ENCODE peak calls at places on chromosomes 12 and 14, in eight cellular contexts. S is fibroblast of mammary gland, Z is choroid plexus epithelial cell, P is GM12864, M is psoas muscle, H is lung, R is RWPE2, I is IMR-90. Q is an unnamed sample.
A peak's percentile ranks its signal among the peaks of the same experiment; 100 is the strongest.

GRCh38 chr12:131980263-131980662 is 30.5 kb downstream of the EP400 start:
- DNase-seq in S (peak; percentile 43), Z (peak; percentile 61), P (no peak), M (no peak), H (no peak), R (no peak), I (peak; percentile 28), Q (no peak)

GRCh38 chr12:17020765-17021164 is 414.8 kb upstream of the LMO3 start:
- DNase-seq in S (no peak), Z (no peak), P (no peak), M (no peak), H (no peak), R (no peak), I (no peak), Q (no peak)

GRCh38 chr14:76307786-76308780 is 67.9 kb upstream of the ESRRB start:
- DNase-seq in S (peak; percentile 5), Z (no peak), P (no peak), M (no peak), H (no peak), R (no peak), I (no peak), Q (no peak)

GRCh38 chr14:91284146-91284790 is 39.8 kb upstream of the GPR68 start:
- DNase-seq in S (peak; percentile 69), Z (peak; percentile 68), P (no peak), M (no peak), H (no peak), R (no peak), I (peak; percentile 71), Q (peak; percentile 44)

GRCh38 chr12:12685305-12685704 is 10.7 kb downstream of the GPR19 start:
- DNase-seq in S (no peak), Z (no peak), P (no peak), M (no peak), H (no peak), R (no peak), I (no peak), Q (no peak)

GRCh38 chr14:29603721-29604120 is 323.9 kb downstream of the PRKD1 start:
- DNase-seq in S (no peak), Z (no peak), P (no peak), M (no peak), H (no peak), R (no peak), I (no peak), Q (no peak)

GRCh38 chr12:57954768-57955167 is 13.4 kb downstream of the ATP23 start:
- DNase-seq in S (no peak), Z (no peak), P (no peak), M (no peak), H (no peak), R (no peak), I (no peak), Q (no peak)

GRCh38 chr14:51285102-51285501 is 45.1 kb downstream of the TMX1 start:
- DNase-seq in S (no peak), Z (no peak), P (no peak), M (no peak), H (no peak), R (no peak), I (no peak), Q (no peak)

GRCh38 chr14:105260826-105261438 is 12.6 kb downstream of the BTBD6 start:
- DNase-seq in S (no peak), Z (no peak), P (no peak), M (no peak), H (no peak), R (no peak), I (no peak), Q (no peak)

GRCh38 chr14:67729072-67729561 is 27.4 kb downstream of the RDH12 start:
- DNase-seq in S (no peak), Z (peak; percentile 12), P (no peak), M (no peak), H (peak; percentile 57), R (no peak), I (no peak), Q (no peak)

GRCh38 chr14:61109288-61109687 is 128.2 kb downstream of the SLC38A6 start:
- DNase-seq in S (no peak), Z (no peak), P (no peak), M (no peak), H (no peak), R (no peak), I (no peak), Q (no peak)

GRCh38 chr12:8667280-8667679 is 4.7 kb upstream of the MFAP5 start:
- DNase-seq in S (no peak), Z (no peak), P (no peak), M (no peak), H (no peak), R (no peak), I (no peak), Q (no peak)

GRCh38 chr12:40681148-40681547 is 11.1 kb upstream of the CNTN1 start:
- DNase-seq in S (no peak), Z (no peak), P (no peak), M (no peak), H (no peak), R (no peak), I (no peak), Q (no peak)

GRCh38 chr14:28772613-28773012 is 6.0 kb downstream of the FOXG1 start:
- DNase-seq in S (no peak), Z (no peak), P (no peak), M (no peak), H (no peak), R (no peak), I (no peak), Q (no peak)

GRCh38 chr12:107503851-107504502 is 181.6 kb upstream of the PWP1 start:
- DNase-seq in S (no peak), Z (no peak), P (no peak), M (no peak), H (no peak), R (no peak), I (peak; percentile 17), Q (peak; percentile 75)

GRCh38 chr14:54133896-54134295 is 177.3 kb upstream of the BMP4 start:
- DNase-seq in S (peak; percentile 50), Z (peak; percentile 66), P (no peak), M (no peak), H (peak; percentile 29), R (no peak), I (peak; percentile 59), Q (no peak)

GRCh38 chr12:109967383-109968031 is 28.7 kb downstream of the GIT2 start:
- DNase-seq in S (no peak), Z (peak; percentile 49), P (no peak), M (no peak), H (no peak), R (no peak), I (no peak), Q (no peak)

GRCh38 chr12:116529048-116529447 is 30.1 kb upstream of the MAP1LC3B2 start:
- DNase-seq in S (peak; percentile 82), Z (no peak), P (no peak), M (no peak), H (no peak), R (no peak), I (peak; percentile 59), Q (no peak)

GRCh38 chr14:51236314-51236713 is 3.7 kb upstream of the TMX1 start:
- DNase-seq in S (peak; percentile 71), Z (peak; percentile 54), P (no peak), M (no peak), H (no peak), R (no peak), I (peak; percentile 47), Q (no peak)

DNA sequence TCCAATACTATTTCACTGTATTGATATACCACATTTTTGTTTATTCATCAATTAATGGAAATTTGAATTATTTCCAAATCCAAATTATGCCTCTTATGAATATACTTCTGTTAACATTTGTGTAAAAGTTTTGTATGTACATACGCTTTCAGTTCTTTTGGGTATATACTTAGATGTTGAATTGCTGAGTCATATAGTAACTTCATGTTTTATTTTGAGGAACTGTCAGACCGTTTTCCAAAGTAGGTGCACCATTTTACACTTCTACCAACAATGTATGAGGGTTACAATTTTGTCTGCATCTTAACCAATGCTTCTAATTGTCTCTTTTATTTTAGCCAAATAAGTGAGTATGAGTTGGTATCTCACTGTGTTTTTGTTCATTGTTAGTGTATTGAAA is 10.2 kb upstream of the CCER1 start:
- DNase-seq in S (no peak), Z (no peak), P (no peak), M (no peak), H (no peak), R (no peak), I (no peak), Q (no peak)
- H3K4me3 ChIP-seq in S (no peak overlapping the region), Z (no peak overlapping the region), P (no peak overlapping the region), M (no peak overlapping the region), H (no peak overlapping the region), R (no peak overlapping the region), I (no peak overlapping the region), Q (no peak overlapping the region)

DNA sequence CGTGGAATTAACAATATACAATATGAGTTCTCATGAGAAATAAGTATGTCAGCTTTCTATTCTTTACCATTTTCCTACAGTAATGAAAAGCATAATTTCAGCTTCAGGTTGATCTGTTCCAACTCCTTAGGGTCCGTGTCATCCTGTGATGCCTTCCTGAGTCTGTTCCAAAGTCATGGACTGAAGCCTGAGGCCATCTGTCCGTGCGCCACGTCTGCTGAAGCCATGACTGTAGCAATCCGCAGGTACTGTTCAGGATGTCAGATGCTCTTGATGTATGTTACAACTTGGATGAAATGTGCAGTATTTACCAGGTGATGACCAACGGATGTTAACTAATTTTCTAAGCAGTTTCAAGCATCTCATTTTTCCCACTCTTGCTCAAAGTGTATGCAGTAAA is 67.0 kb upstream of the ATF1 start:
- DNase-seq in S (no peak), Z (no peak), P (no peak), M (no peak), H (no peak), R (no peak), I (no peak), Q (no peak)
- TF ChIP-seq CTCF in S (no peak), Z (no peak), P (no peak), M (no peak), H (no peak), R (no peak), I (no peak), Q (no peak)

GRCh38 chr14:101527987-101528386 is 33.3 kb upstream of the DIO3 start:
- DNase-seq in S (no peak), Z (no peak), P (no peak), M (no peak), H (no peak), R (no peak), I (no peak), Q (no peak)

GRCh38 chr14:101529079-101529478 is 32.2 kb upstream of the DIO3 start:
- DNase-seq in S (no peak), Z (no peak), P (no peak), M (no peak), H (no peak), R (no peak), I (no peak), Q (no peak)

GRCh38 chr14:101521306-101521935 is 39.9 kb upstream of the DIO3 start:
- DNase-seq in S (no peak), Z (no peak), P (no peak), M (peak; percentile 45), H (no peak), R (no peak), I (no peak), Q (no peak)

GRCh38 chr14:101521978-101522377 is 39.3 kb upstream of the DIO3 start:
- DNase-seq in S (no peak), Z (no peak), P (no peak), M (no peak), H (no peak), R (no peak), I (no peak), Q (no peak)

GRCh38 chr14:101525646-101526527 is 35.4 kb upstream of the DIO3 start:
- DNase-seq in S (no peak), Z (no peak), P (no peak), M (no peak), H (no peak), R (no peak), I (no peak), Q (peak; percentile 66)
- H3K4me3 ChIP-seq in S (no peak overlapping the region), Z (no peak overlapping the region), P (no peak overlapping the region), M (no peak overlapping the region), H (no peak overlapping the region), R (no peak overlapping the region), I (no peak overlapping the region), Q (peak overlapping the region; percentile 38)

GRCh38 chr12:72282721-72283120 is 10.6 kb downstream of the TRHDE start:
- DNase-seq in S (peak; percentile 16), Z (peak; percentile 76), P (no peak), M (no peak), H (no peak), R (no peak), I (no peak), Q (no peak)
- TF ChIP-seq CTCF in S (peak; percentile 41), Z (peak; percentile 81), P (peak; percentile 30), M (peak; percentile 47), H (no peak), R (peak; percentile 45), I (peak; percentile 58), Q (peak; percentile 40)

Q was measured in BE2C.